ENCODE peak calls at places on chromosomes 2 and 18, in nine cellular contexts. O, G, Z, S, M, J, X, Q and C are unnamed samples.

GRCh38 chr2:69623236-69623635 is 20.3 kb downstream of the AAK1 start:
- DNase-seq in O (no peak), G (no peak), Z (no peak), S (no peak), M (no peak), J (no peak), X (no peak), Q (no peak), C (no peak)

GRCh38 chr2:73176205-73176880 is 26.0 kb upstream of the NOTO start:
- DNase-seq in O (no peak), G (no peak), Z (no peak), S (peak), M (no peak), J (peak), X (no peak), Q (peak), C (no peak)

GRCh38 chr2:165009466-165009865 is 54.1 kb upstream of the SLC38A11 start:
- DNase-seq in O (no peak), G (no peak), Z (no peak), S (no peak), M (no peak), J (no peak), X (no peak), Q (no peak), C (no peak)

GRCh38 chr2:68839260-68839833 is 31.9 kb downstream of the BMP10 start:
- DNase-seq in O (no peak), G (no peak), Z (no peak), S (no peak), M (peak), J (no peak), X (no peak), Q (peak), C (no peak)

GRCh38 chr2:168517801-168518200 is 61.7 kb downstream of the CERS6 start:
- DNase-seq in O (no peak), G (no peak), Z (no peak), S (no peak), M (no peak), J (no peak), X (no peak), Q (no peak), C (no peak)

GRCh38 chr2:20213651-20214565 is 11.0 kb downstream of the SDC1 start:
- DNase-seq in O (no peak), G (peak), Z (no peak), S (peak), M (no peak), J (peak), X (peak), Q (peak), C (no peak)

GRCh38 chr2:23019476-23019875 is 365.5 kb upstream of the KLHL29 start:
- DNase-seq in O (no peak), G (no peak), Z (no peak), S (no peak), M (no peak), J (no peak), X (no peak), Q (no peak), C (no peak)

GRCh38 chr18:24940416-24940815 is 411.6 kb downstream of the ZNF521 start:
- DNase-seq in O (no peak), G (no peak), Z (no peak), S (no peak), M (no peak), J (no peak), X (no peak), Q (no peak), C (no peak)

GRCh38 chr2:46547223-46548102 is 68.1 kb downstream of the TMEM247 start:
- DNase-seq in O (no peak), G (no peak), Z (peak), S (no peak), M (no peak), J (no peak), X (no peak), Q (no peak), C (no peak)

GRCh38 chr18:8416212-8417019 is 192.8 kb upstream of the RAB12 start:
- DNase-seq in O (no peak), G (no peak), Z (no peak), S (no peak), M (no peak), J (no peak), X (no peak), Q (no peak), C (no peak)

GRCh38 chr18:49227456-49227855 is 233.0 kb downstream of the DYM start:
- DNase-seq in O (no peak), G (no peak), Z (no peak), S (no peak), M (no peak), J (no peak), X (no peak), Q (no peak), C (no peak)

GRCh38 chr2:116545611-116546010 is 1268.9 kb upstream of the DDX18 start:
- DNase-seq in O (no peak), G (no peak), Z (no peak), S (no peak), M (no peak), J (no peak), X (no peak), Q (no peak), C (no peak)

GRCh38 chr2:26409785-26410184 is 8.1 kb downstream of the DRC1 start:
- DNase-seq in O (no peak), G (no peak), Z (no peak), S (no peak), M (no peak), J (no peak), X (no peak), Q (no peak), C (no peak)

GRCh38 chr18:7617738-7618422 is 50.8 kb downstream of the PTPRM start:
- DNase-seq in O (peak), G (no peak), Z (no peak), S (no peak), M (no peak), J (no peak), X (no peak), Q (peak), C (no peak)

GRCh38 chr2:23484767-23485166 is 99.8 kb downstream of the KLHL29 start:
- DNase-seq in O (no peak), G (no peak), Z (no peak), S (no peak), M (no peak), J (no peak), X (no peak), Q (no peak), C (no peak)

GRCh38 chr2:207749873-207750272 is 19.8 kb downstream of the FZD5 start:
- DNase-seq in O (no peak), G (no peak), Z (no peak), S (no peak), M (no peak), J (no peak), X (no peak), Q (no peak), C (no peak)

GRCh38 chr2:240187989-240188590 is 47.6 kb upstream of the OTOS start:
- DNase-seq in O (no peak), G (no peak), Z (no peak), S (no peak), M (no peak), J (no peak), X (no peak), Q (no peak), C (no peak)

GRCh38 chr2:1603059-1603458 is 141.3 kb downstream of the PXDN start:
- DNase-seq in O (no peak), G (no peak), Z (no peak), S (no peak), M (no peak), J (no peak), X (no peak), Q (no peak), C (no peak)

GRCh38 chr2:196801578-196801977 is 2.1 kb upstream of the GTF3C3 start:
- DNase-seq in O (peak), G (no peak), Z (no peak), S (no peak), M (no peak), J (no peak), X (no peak), Q (peak), C (no peak)

GRCh38 chr18:13653746-13654455 is 72.5 kb downstream of the FAM210A start:
- DNase-seq in O (no peak), G (no peak), Z (no peak), S (no peak), M (no peak), J (no peak), X (no peak), Q (no peak), C (no peak)

GRCh38 chr2:37566517-37566961 is 104.9 kb downstream of the CDC42EP3 start:
- DNase-seq in O (peak), G (no peak), Z (peak), S (no peak), M (no peak), J (no peak), X (no peak), Q (peak), C (no peak)

GRCh38 chr18:8730080-8730827 is 24.9 kb downstream of the MTCL1 start:
- DNase-seq in O (no peak), G (peak), Z (no peak), S (no peak), M (peak), J (no peak), X (no peak), Q (peak), C (no peak)

GRCh38 chr2:230602562-230603230 is 109.9 kb upstream of the CAB39 start:
- DNase-seq in O (no peak), G (peak), Z (no peak), S (no peak), M (no peak), J (peak), X (no peak), Q (no peak), C (no peak)

GRCh38 chr2:208359632-208359986 is 47.0 kb upstream of the PTH2R start:
- DNase-seq in O (no peak), G (peak), Z (no peak), S (no peak), M (no peak), J (no peak), X (no peak), Q (no peak), C (no peak)

GRCh38 chr2:190882327-190882766 is 1.7 kb downstream of the GLS start:
- DNase-seq in O (no peak), G (no peak), Z (no peak), S (no peak), M (no peak), J (peak), X (peak), Q (no peak), C (no peak)

GRCh38 chr2:100643906-100644501 is 81.2 kb downstream of the PDCL3 start:
- DNase-seq in O (no peak), G (no peak), Z (no peak), S (no peak), M (no peak), J (no peak), X (no peak), Q (no peak), C (no peak)

GRCh38 chr2:25301453-25302352 is 40.0 kb downstream of the DNMT3A start:
- DNase-seq in O (peak), G (peak), Z (no peak), S (no peak), M (no peak), J (peak), X (peak), Q (peak), C (no peak)

GRCh38 chr18:48064978-48065600 is 134.6 kb upstream of the SMAD2 start:
- DNase-seq in O (no peak), G (no peak), Z (no peak), S (no peak), M (no peak), J (no peak), X (no peak), Q (no peak), C (no peak)

GRCh38 chr2:197248623-197249022 is 62.0 kb downstream of the ANKRD44 start:
- DNase-seq in O (no peak), G (no peak), Z (no peak), S (no peak), M (no peak), J (no peak), X (no peak), Q (peak), C (no peak)

GRCh38 chr2:106577252-106577651 is 90.1 kb downstream of the CD8B2 start:
- DNase-seq in O (no peak), G (no peak), Z (no peak), S (no peak), M (no peak), J (no peak), X (no peak), Q (no peak), C (no peak)

GRCh38 chr2:127080941-127081769 is 25.8 kb downstream of the BIN1 start:
- DNase-seq in O (no peak), G (peak), Z (peak), S (no peak), M (no peak), J (peak), X (no peak), Q (no peak), C (no peak)

GRCh38 chr18:59202258-59202820 is 17.6 kb upstream of the GRP start:
- DNase-seq in O (peak), G (no peak), Z (no peak), S (no peak), M (no peak), J (no peak), X (no peak), Q (no peak), C (no peak)

GRCh38 chr18:59198215-59198614 is 21.7 kb upstream of the GRP start:
- DNase-seq in O (no peak), G (no peak), Z (peak), S (no peak), M (no peak), J (no peak), X (no peak), Q (no peak), C (no peak)

GRCh38 chr18:59197636-59198035 is 22.3 kb upstream of the GRP start:
- DNase-seq in O (no peak), G (no peak), Z (peak), S (no peak), M (no peak), J (no peak), X (no peak), Q (no peak), C (no peak)

GRCh38 chr18:59196161-59196560 is 23.8 kb upstream of the GRP start:
- DNase-seq in O (no peak), G (no peak), Z (peak), S (no peak), M (no peak), J (no peak), X (no peak), Q (no peak), C (no peak)

DNA sequence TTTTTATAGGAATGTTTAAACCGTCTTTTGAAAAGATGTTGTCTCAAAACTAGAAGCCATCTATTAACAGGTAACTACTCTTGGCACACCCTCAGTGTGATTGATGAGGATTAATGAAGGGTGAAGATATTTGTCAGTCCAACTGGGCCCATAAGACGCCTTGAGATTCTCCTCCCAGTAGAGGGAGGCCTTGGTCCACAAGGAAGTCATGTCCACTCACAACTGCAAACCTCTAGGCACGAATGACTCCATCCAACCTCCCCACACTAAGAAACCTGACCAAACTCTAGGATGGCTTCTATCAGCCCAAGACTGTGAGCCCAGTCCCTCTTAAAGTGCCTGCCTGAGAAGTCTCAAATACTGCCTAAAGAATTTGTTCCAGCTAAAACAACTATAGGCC is 19.2 kb upstream of the GRP start:
- DNase-seq in O (peak), G (no peak), Z (peak), S (no peak), M (peak), J (no peak), X (no peak), Q (no peak), C (no peak)
- TF ChIP-seq CTCF in O (peak), G (no peak), Z (no peak), S (no peak), M (no peak), J (no peak), X (no peak), Q (no peak), C (no peak)

GRCh38 chr2:218471982-218472381 is 53.1 kb downstream of the VIL1 start:
- DNase-seq in O (no peak), G (no peak), Z (no peak), S (no peak), M (no peak), J (no peak), X (no peak), Q (no peak), C (no peak)

GRCh38 chr2:218470454-218470853 is 51.5 kb downstream of the VIL1 start:
- DNase-seq in O (no peak), G (no peak), Z (no peak), S (no peak), M (no peak), J (no peak), X (no peak), Q (no peak), C (no peak)

GRCh38 chr2:218471070-218471469 is 52.1 kb downstream of the VIL1 start:
- DNase-seq in O (no peak), G (no peak), Z (no peak), S (no peak), M (no peak), J (no peak), X (no peak), Q (no peak), C (no peak)

DNA sequence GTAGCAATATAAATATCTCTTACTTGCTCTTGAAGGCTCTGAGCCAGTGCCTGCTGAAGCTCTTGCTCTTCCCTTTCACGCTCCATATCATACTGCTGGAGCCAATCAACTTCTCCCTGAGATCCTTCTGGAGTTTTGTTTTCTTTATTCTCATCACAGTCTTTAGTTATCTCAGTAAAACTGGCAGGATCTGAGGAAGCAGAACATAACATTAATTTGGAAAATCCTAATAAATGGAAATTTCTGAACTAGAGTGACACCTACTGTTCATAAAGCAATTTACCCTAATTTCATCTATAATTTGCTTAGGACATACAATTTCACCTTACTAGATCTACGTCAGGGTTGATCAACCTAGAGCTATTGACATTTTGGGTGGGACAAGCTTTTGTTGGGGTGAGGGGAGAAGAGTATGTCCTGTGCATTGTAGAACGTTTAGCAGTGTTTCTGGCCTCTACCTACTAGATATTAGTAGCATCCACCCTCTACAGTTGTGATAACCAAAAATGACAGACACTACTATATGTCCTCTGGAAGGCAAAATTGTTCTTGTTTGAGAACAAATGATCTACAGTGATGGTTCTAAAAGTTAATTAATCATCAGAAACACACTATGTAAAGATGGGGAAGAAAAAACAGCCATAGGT is 47.2 kb downstream of the VIL1 start:
- DNase-seq in O (peak), G (no peak), Z (no peak), S (no peak), M (peak), J (no peak), X (no peak), Q (peak), C (no peak)
- TF ChIP-seq CTCF in O (peak), G (peak), Z (peak), S (peak), M (peak), J (no peak), X (peak), Q (peak), C (peak)

GRCh38 chr2:135876066-135876711 is at the start of gene MCM6:
- DNase-seq in O (peak), G (peak), Z (peak), S (peak), M (peak), J (peak), X (peak), Q (peak), C (peak)
- TF ChIP-seq CTCF in O (peak), G (no peak), Z (no peak), S (no peak), M (no peak), J (no peak), X (no peak), Q (no peak), C (peak)

GRCh38 chr2:71190959-71191943 is 35.7 kb downstream of the PAIP2B start:
- DNase-seq in O (peak), G (no peak), Z (no peak), S (no peak), M (peak), J (no peak), X (no peak), Q (peak), C (no peak)
- TF ChIP-seq CTCF in O (peak), G (no peak), Z (peak), S (no peak), M (peak), J (no peak), X (no peak), Q (peak), C (no peak)

GRCh38 chr2:149487189-149487588 is 100.4 kb downstream of the MMADHC start:
- DNase-seq in O (no peak), G (no peak), Z (no peak), S (no peak), M (no peak), J (no peak), X (no peak), Q (no peak), C (no peak)

GRCh38 chr2:149488719-149489440 is 98.7 kb downstream of the MMADHC start:
- DNase-seq in O (no peak), G (no peak), Z (no peak), S (no peak), M (no peak), J (no peak), X (no peak), Q (no peak), C (no peak)

GRCh38 chr2:149492923-149493322 is 94.7 kb downstream of the MMADHC start:
- DNase-seq in O (no peak), G (no peak), Z (no peak), S (no peak), M (no peak), J (no peak), X (no peak), Q (no peak), C (no peak)

GRCh38 chr2:149489452-149489851 is 98.1 kb downstream of the MMADHC start:
- DNase-seq in O (no peak), G (no peak), Z (no peak), S (no peak), M (peak), J (no peak), X (no peak), Q (no peak), C (no peak)

DNA sequence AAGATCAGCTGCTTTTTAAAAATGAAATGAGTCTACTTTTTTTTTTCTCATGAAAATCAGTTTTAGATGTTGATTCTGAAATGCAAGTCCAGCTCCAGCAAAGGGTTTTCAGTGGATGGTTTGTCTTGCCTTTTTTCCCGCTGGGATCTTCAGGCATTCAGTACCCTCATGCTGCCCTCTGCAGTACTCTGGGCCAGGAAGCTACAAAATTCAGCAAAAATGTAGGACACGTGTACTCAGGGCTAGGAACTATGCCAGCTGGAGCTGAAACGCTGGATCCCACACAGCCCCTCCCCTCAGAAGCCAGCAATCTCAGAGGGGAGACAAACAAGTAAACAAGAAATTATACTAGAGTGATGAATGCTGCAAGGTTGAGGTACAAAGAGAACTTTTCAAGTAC is 97.3 kb downstream of the MMADHC start:
- DNase-seq in O (peak), G (no peak), Z (no peak), S (no peak), M (no peak), J (no peak), X (no peak), Q (peak), C (no peak)
- TF ChIP-seq CTCF in O (peak), G (no peak), Z (no peak), S (no peak), M (no peak), J (no peak), X (no peak), Q (no peak), C (no peak)

GRCh38 chr18:71784777-71785176 is 759.4 kb downstream of the CBLN2 start:
- DNase-seq in O (no peak), G (no peak), Z (no peak), S (peak), M (peak), J (peak), X (no peak), Q (peak), C (no peak)
- TF ChIP-seq CTCF in O (no peak), G (no peak), Z (no peak), S (peak), M (no peak), J (no peak), X (no peak), Q (peak), C (peak)

GRCh38 chr2:45029215-45029614 is 20.0 kb upstream of the SIX2 start:
- DNase-seq in O (no peak), G (no peak), Z (no peak), S (no peak), M (no peak), J (no peak), X (no peak), Q (peak), C (no peak)

GRCh38 chr2:45020439-45020838 is 11.2 kb upstream of the SIX2 start:
- DNase-seq in O (no peak), G (no peak), Z (no peak), S (no peak), M (no peak), J (no peak), X (no peak), Q (no peak), C (no peak)

GRCh38 chr2:45027051-45027450 is 17.8 kb upstream of the SIX2 start:
- DNase-seq in O (no peak), G (no peak), Z (no peak), S (no peak), M (no peak), J (no peak), X (no peak), Q (no peak), C (no peak)

GRCh38 chr2:45028276-45028675 is 19.0 kb upstream of the SIX2 start:
- DNase-seq in O (no peak), G (no peak), Z (no peak), S (no peak), M (peak), J (no peak), X (no peak), Q (peak), C (no peak)

GRCh38 chr2:45024600-45025291 is 15.5 kb upstream of the SIX2 start:
- DNase-seq in O (peak), G (no peak), Z (peak), S (no peak), M (peak), J (no peak), X (no peak), Q (peak), C (no peak)
- TF ChIP-seq CTCF in O (peak), G (no peak), Z (peak), S (no peak), M (peak), J (no peak), X (peak), Q (peak), C (no peak)